ENCODE peak calls at places on chromosomes 11 and 22, in eight cellular contexts. Y, G, D, B, C, Q, F and R are unnamed samples.

GRCh38 chr11:128783513-128783912 is 83.6 kb downstream of the KCNJ1 start:
- DNase-seq in B (no peak), D (no peak), F (no peak), Y (no peak), C (no peak), Q (no peak), G (no peak), R (no peak)

GRCh38 chr11:45942381-45942780 is 19.9 kb downstream of the LARGE2 start:
- DNase-seq in Q (no peak), C (no peak), B (no peak), Y (no peak), G (no peak), F (no peak), D (no peak), R (no peak)

GRCh38 chr22:23756891-23757290 is 2.7 kb upstream of the VPREB3 start:
- DNase-seq in G (no peak), B (no peak), D (no peak), C (peak; percentile 82), Y (no peak), Q (no peak), F (peak; percentile 39), R (no peak)

GRCh38 chr22:22201185-22201924 is 43.2 kb upstream of the VPREB1 start:
- DNase-seq in Q (no peak), Y (no peak), F (peak; percentile 94), B (peak; percentile 92), D (peak; percentile 38), C (peak; percentile 16), G (no peak), R (peak; percentile 52)

GRCh38 chr11:114358711-114359110 is 41.6 kb downstream of the C11orf71 start:
- DNase-seq in D (no peak), Q (no peak), F (no peak), C (peak; percentile 48), G (no peak), B (no peak), Y (no peak), R (peak; percentile 18)

GRCh38 chr11:2714871-2715270 is 15.1 kb upstream of the KCNQ1OT1 start:
- DNase-seq in B (no peak), D (peak; percentile 6), F (no peak), C (no peak), Q (no peak), Y (no peak), G (no peak), R (no peak)

GRCh38 chr11:10488581-10489443 is 33.7 kb downstream of the AMPD3 start:
- DNase-seq in F (peak; percentile 4), Y (no peak), D (no peak), C (no peak), G (no peak), Q (no peak), B (no peak), R (no peak)

GRCh38 chr11:66548041-66548440 is 1.3 kb downstream of the ACTN3 start:
- DNase-seq in G (no peak), Y (no peak), C (no peak), D (no peak), Q (no peak), B (peak; percentile 92), F (no peak), R (peak; percentile 28)

GRCh38 chr22:31929126-31929928 is 15.0 kb upstream of the YWHAH start:
- DNase-seq in G (peak; percentile 38), Q (no peak), Y (no peak), C (no peak), F (no peak), D (no peak), B (no peak), R (peak; percentile 32)

GRCh38 chr11:102197759-102198158 is 87.5 kb downstream of the YAP1 start:
- DNase-seq in B (no peak), Q (no peak), D (no peak), G (no peak), Y (no peak), F (no peak), C (no peak), R (no peak)

GRCh38 chr11:116811194-116811593 is 11.9 kb downstream of the APOA4 start:
- DNase-seq in D (no peak), G (no peak), Y (no peak), B (no peak), C (peak; percentile 1), Q (no peak), F (no peak), R (no peak)

GRCh38 chr11:8311366-8311765 is 47.7 kb upstream of the LMO1 start:
- DNase-seq in B (no peak), D (no peak), Q (no peak), F (no peak), C (no peak), G (no peak), Y (no peak), R (no peak)

GRCh38 chr11:107583629-107584195 is 7.2 kb upstream of the ELMOD1 start:
- DNase-seq in Y (no peak), B (no peak), D (no peak), G (no peak), F (no peak), C (no peak), Q (no peak), R (no peak)

GRCh38 chr11:73475549-73475948 is 99.3 kb downstream of the RELT start:
- DNase-seq in C (no peak), G (no peak), Y (no peak), D (no peak), B (no peak), F (no peak), Q (no peak), R (no peak)

GRCh38 chr22:37753746-37754145 is 54.0 kb upstream of the GCAT start:
- DNase-seq in D (no peak), C (no peak), B (no peak), Q (no peak), F (no peak), Y (no peak), G (no peak), R (no peak)